ENCODE peak calls at places on chromosomes 6 and 20, in seven cellular contexts. N, K, X, E, B, Y and H are unnamed samples.

GRCh38 chr20:38412877-38413577 is 22.1 kb downstream of the SNHG17 start:
- DNase-seq in K (no peak), E (no peak), Y (no peak), B (no peak), X (peak), N (no peak), H (no peak)

GRCh38 chr6:144912474-144912873 is 627.3 kb downstream of the UTRN start:
- DNase-seq in B (no peak), N (no peak), K (peak), Y (no peak), X (no peak), E (no peak), H (no peak)

GRCh38 chr20:58054744-58055373 is 173.6 kb downstream of the ANKRD60 start:
- DNase-seq in B (no peak), X (peak), N (peak), K (no peak), Y (peak), E (no peak), H (no peak)

GRCh38 chr20:49747707-49748524 is 34.2 kb upstream of the B4GALT5 start:
- DNase-seq in B (peak), K (no peak), E (no peak), X (no peak), Y (peak), N (peak), H (peak)

GRCh38 chr6:41768545-41769308 is 11.0 kb downstream of the FRS3 start:
- DNase-seq in E (no peak), N (peak), B (peak), K (no peak), X (no peak), Y (no peak), H (no peak)

GRCh38 chr6:86938814-86939213 is 1.5 kb downstream of the HTR1E start:
- DNase-seq in Y (no peak), X (no peak), K (no peak), E (no peak), N (no peak), B (no peak), H (no peak)

GRCh38 chr6:129981598-129981997 is 36.8 kb upstream of the L3MBTL3 start:
- DNase-seq in B (no peak), N (no peak), X (no peak), Y (no peak), K (no peak), E (no peak), H (no peak)

GRCh38 chr20:55269913-55270312 is 735.4 kb downstream of the CBLN4 start:
- DNase-seq in K (no peak), E (no peak), N (no peak), X (no peak), Y (no peak), B (no peak), H (no peak)

GRCh38 chr6:46325561-46326525 is 155.1 kb upstream of the ENPP5 start:
- DNase-seq in N (peak), Y (peak), K (peak), X (no peak), B (no peak), E (no peak), H (peak)

GRCh38 chr6:42978487-42978792 is 541 bp downstream of the PEX6 start:
- DNase-seq in K (no peak), X (peak), N (peak), E (peak), Y (peak), B (no peak), H (no peak)

GRCh38 chr6:34928695-34929094 is 39.6 kb downstream of the ANKS1A start:
- DNase-seq in K (no peak), E (no peak), B (no peak), X (no peak), Y (no peak), N (no peak), H (no peak)

GRCh38 chr6:149127212-149127611 is 190.3 kb upstream of the TAB2 start:
- DNase-seq in X (no peak), Y (no peak), B (no peak), E (no peak), K (peak), N (no peak), H (no peak)

GRCh38 chr6:12490904-12491571 is 200.9 kb downstream of the EDN1 start:
- DNase-seq in E (no peak), K (peak), N (peak), Y (peak), B (no peak), X (no peak), H (peak)

GRCh38 chr6:39196648-39197047 is 32.6 kb downstream of the KCNK5 start:
- DNase-seq in E (no peak), N (peak), Y (no peak), X (no peak), B (no peak), K (no peak), H (no peak)

GRCh38 chr6:166106076-166106686 is 61.5 kb downstream of the TBXT start:
- DNase-seq in K (no peak), B (peak), Y (peak), X (peak), E (no peak), N (peak), H (peak)

GRCh38 chr6:16331328-16332174 is 93.2 kb downstream of the GMPR start:
- DNase-seq in B (peak), N (peak), Y (peak), K (no peak), X (peak), E (peak), H (peak)

GRCh38 chr20:62608218-62608565 is 34.1 kb upstream of the SLCO4A1 start:
- DNase-seq in X (no peak), B (no peak), K (no peak), N (no peak), E (no peak), Y (no peak), H (no peak)

GRCh38 chr20:62980970-62981369 is 25.8 kb downstream of the BHLHE23 start:
- DNase-seq in Y (no peak), N (no peak), K (no peak), E (no peak), X (peak), B (no peak), H (no peak)

GRCh38 chr6:132817554-132818403 is 3.4 kb downstream of the RPS12 start:
- DNase-seq in K (no peak), B (peak), Y (no peak), X (no peak), N (no peak), E (no peak), H (no peak)

GRCh38 chr20:6692566-6693168 is 74.8 kb upstream of the BMP2 start:
- DNase-seq in E (no peak), Y (peak), K (no peak), X (no peak), B (no peak), N (peak), H (no peak)

GRCh38 chr6:168415149-168415992 is 25.6 kb upstream of the SMOC2 start:
- DNase-seq in B (no peak), K (no peak), E (no peak), Y (no peak), X (no peak), N (no peak), H (no peak)

GRCh38 chr6:18595774-18596528 is 208.8 kb downstream of the RNF144B start:
- DNase-seq in K (peak), B (peak), X (peak), E (no peak), Y (peak), N (peak), H (peak)

GRCh38 chr20:17650301-17650761 is 31.7 kb downstream of the RRBP1 start:
- DNase-seq in N (no peak), X (no peak), K (no peak), B (no peak), E (no peak), Y (peak), H (no peak)

GRCh38 chr6:42889815-42890214 is 10.4 kb downstream of the RPL7L1 start:
- DNase-seq in X (no peak), Y (no peak), N (no peak), E (no peak), B (no peak), K (no peak), H (no peak)

GRCh38 chr6:87336367-87336766 is 7.3 kb upstream of the GJB7 start:
- DNase-seq in X (no peak), K (no peak), Y (no peak), E (no peak), B (no peak), N (no peak), H (no peak)

GRCh38 chr6:2157441-2158127 is 87.8 kb downstream of the GMDS start:
- DNase-seq in B (peak), E (no peak), Y (no peak), N (no peak), K (peak), X (no peak), H (no peak)

GRCh38 chr6:14543971-14544620 is 426.5 kb downstream of the CD83 start:
- DNase-seq in N (no peak), E (no peak), X (no peak), Y (no peak), K (no peak), B (no peak), H (no peak)

GRCh38 chr6:20211037-20211940 is 980 bp downstream of the MBOAT1 start:
- DNase-seq in Y (no peak), X (peak), E (no peak), B (no peak), K (no peak), N (peak), H (no peak)

GRCh38 chr20:10313215-10313614 is 94.6 kb downstream of the SNAP25 start:
- DNase-seq in X (no peak), Y (no peak), B (no peak), K (no peak), N (no peak), E (no peak), H (no peak)

GRCh38 chr6:80003841-80004198 is 629 bp upstream of the TTK start:
- DNase-seq in E (peak), N (no peak), Y (no peak), K (no peak), B (no peak), X (peak), H (peak)

GRCh38 chr20:34337982-34338756 is 24.9 kb upstream of the ITCH start:
- DNase-seq in Y (no peak), B (no peak), X (no peak), N (no peak), E (no peak), K (no peak), H (no peak)

GRCh38 chr20:53706511-53707031 is 112.9 kb upstream of the ZNF217 start:
- DNase-seq in E (no peak), N (peak), X (no peak), Y (no peak), K (peak), B (no peak), H (no peak)

GRCh38 chr20:46203510-46203837 is 85.4 kb downstream of the CD40 start:
- DNase-seq in N (no peak), X (no peak), E (no peak), K (no peak), B (no peak), Y (no peak), H (no peak)

GRCh38 chr6:138515657-138516056 is 16.4 kb upstream of the NHSL1 start:
- DNase-seq in E (no peak), B (peak), N (no peak), X (no peak), K (no peak), Y (no peak), H (no peak)